ENCODE peak calls at places on chromosomes 12 and 14, in six cellular contexts. X, K, S, T, J and R are unnamed samples.

GRCh38 chr14:31692376-31692781 is 131.2 kb downstream of the NUBPL start:
- DNase-seq in S (no peak), K (no peak), J (no peak), X (no peak), T (no peak), R (no peak)

GRCh38 chr14:37024166-37024565 is 148.2 kb downstream of the SLC25A21 start:
- DNase-seq in J (no peak), K (no peak), S (no peak), X (peak), T (no peak), R (no peak)

GRCh38 chr12:39426636-39427245 is 16.2 kb downstream of the KIF21A start:
- DNase-seq in J (no peak), T (no peak), S (no peak), X (no peak), K (no peak), R (no peak)

GRCh38 chr12:84822541-84822940 is 90.1 kb downstream of the SLC6A15 start:
- DNase-seq in K (no peak), J (no peak), X (no peak), T (no peak), S (no peak), R (no peak)

GRCh38 chr14:101088714-101089113 is 185.2 kb upstream of the RTL1 start:
- DNase-seq in J (no peak), S (no peak), X (no peak), K (no peak), T (no peak), R (no peak)

GRCh38 chr12:80593766-80594165 is 113.7 kb upstream of the MYF6 start:
- DNase-seq in J (no peak), X (no peak), T (no peak), S (no peak), K (no peak), R (no peak)

GRCh38 chr12:91883811-91884210 is 261.8 kb downstream of the BTG1 start:
- DNase-seq in K (no peak), X (no peak), T (no peak), S (no peak), J (no peak), R (no peak)

GRCh38 chr12:102479099-102479887 is 1.1 kb downstream of the IGF1 start:
- DNase-seq in J (no peak), X (no peak), T (peak), S (no peak), K (no peak), R (no peak)

GRCh38 chr12:31368666-31369361 is 42.9 kb upstream of the SINHCAF start:
- DNase-seq in X (no peak), J (no peak), K (peak), S (no peak), T (no peak), R (peak)

GRCh38 chr14:94337274-94337673 is 14.1 kb upstream of the SERPINA6 start:
- DNase-seq in J (peak), T (no peak), X (no peak), S (no peak), K (no peak), R (no peak)

GRCh38 chr12:103012884-103013283 is 55.4 kb downstream of the ASCL1 start:
- DNase-seq in X (no peak), T (no peak), K (peak), S (no peak), J (no peak), R (peak)

GRCh38 chr12:130650131-130650530 is 66.0 kb downstream of the RIMBP2 start:
- DNase-seq in J (no peak), S (no peak), T (no peak), X (no peak), K (no peak), R (no peak)

GRCh38 chr14:89600950-89601826 is 184.2 kb upstream of the FOXN3 start:
- DNase-seq in S (no peak), X (no peak), K (no peak), T (no peak), J (no peak), R (no peak)

GRCh38 chr12:47746073-47746472 is 12.6 kb downstream of the RAPGEF3 start:
- DNase-seq in T (no peak), J (no peak), K (no peak), S (no peak), X (no peak), R (no peak)

GRCh38 chr14:33934043-33934750 is 16.7 kb downstream of the EGLN3 start:
- DNase-seq in K (no peak), T (no peak), S (no peak), J (no peak), X (no peak), R (no peak)

GRCh38 chr14:68082698-68083291 is 263.2 kb downstream of the RAD51B start:
- DNase-seq in J (no peak), X (no peak), S (no peak), K (no peak), T (no peak), R (no peak)

GRCh38 chr14:35915185-35915584 is 89.0 kb downstream of the BRMS1L start:
- DNase-seq in T (no peak), J (no peak), K (no peak), S (no peak), X (no peak), R (no peak)

GRCh38 chr14:31895206-31895605 is 181.9 kb upstream of the ARHGAP5 start:
- DNase-seq in J (no peak), K (no peak), T (no peak), S (no peak), X (peak), R (no peak)

GRCh38 chr14:105107781-105108515 is 42.7 kb upstream of the GPR132 start:
- DNase-seq in J (no peak), S (no peak), T (no peak), X (no peak), K (no peak), R (no peak)

GRCh38 chr14:100115726-100116125 is 43.7 kb downstream of the DEGS2 start:
- DNase-seq in T (no peak), J (no peak), K (no peak), X (no peak), S (no peak), R (no peak)

GRCh38 chr14:49653508-49653907 is 18.5 kb upstream of the DNAAF2 start:
- DNase-seq in K (no peak), T (no peak), S (no peak), X (no peak), J (no peak), R (no peak)

GRCh38 chr14:52545584-52546317 is 6.6 kb downstream of the TXNDC16 start:
- DNase-seq in K (no peak), J (no peak), X (no peak), T (no peak), S (no peak), R (no peak)

GRCh38 chr12:13179159-13180074 is 17.1 kb upstream of the EMP1 start:
- DNase-seq in X (no peak), T (no peak), K (peak), J (no peak), S (no peak), R (peak)

GRCh38 chr12:6698352-6699046 is 2.1 kb downstream of the PIANP start:
- DNase-seq in J (no peak), T (no peak), K (no peak), X (no peak), S (no peak), R (no peak)

GRCh38 chr12:6699259-6699988 is 1.2 kb downstream of the PIANP start:
- DNase-seq in S (no peak), X (no peak), T (no peak), J (no peak), K (no peak), R (no peak)

GRCh38 chr12:6699989-6700645 is 498 bp downstream of the PIANP start:
- DNase-seq in K (peak), T (no peak), S (no peak), J (no peak), X (no peak), R (peak)

GRCh38 chr12:6701078-6701768 is 608 bp upstream of the PIANP start:
- DNase-seq in S (no peak), T (no peak), X (no peak), K (no peak), J (no peak), R (peak)

DNA sequence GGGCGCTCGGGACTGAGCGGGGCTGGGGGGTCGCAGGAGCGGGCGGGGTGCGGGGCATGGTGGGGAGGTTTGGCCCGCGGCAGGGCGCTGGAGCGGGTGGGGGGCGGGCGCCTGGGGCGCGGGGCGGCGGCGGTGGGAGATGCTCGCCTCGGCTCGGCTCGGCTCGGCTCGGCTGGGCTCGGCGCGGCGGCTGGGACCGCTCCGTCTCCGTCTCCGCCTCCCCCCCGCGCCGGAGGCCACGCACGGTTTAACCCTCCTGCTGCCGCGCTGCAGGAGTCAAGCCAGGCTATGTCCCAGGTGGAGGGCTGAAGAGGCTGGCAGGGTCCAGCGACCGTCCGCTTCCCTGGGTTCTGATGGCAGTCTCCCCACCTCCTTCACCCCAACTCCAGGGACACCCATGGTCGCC is at the start of gene PIANP:
- DNase-seq in T (no peak), K (peak), J (no peak), X (no peak), S (peak), R (no peak)
- TF ChIP-seq ZNF274 in T (no peak), K (no peak), J (no peak), X (no peak), S (no peak), R (no peak)

GRCh38 chr12:108823804-108824203 is 33.6 kb downstream of the SSH1 start:
- DNase-seq in K (no peak), S (peak), T (no peak), X (no peak), J (no peak), R (no peak)
- TF ChIP-seq ZNF274 in K (no peak), S (no peak), T (no peak), X (no peak), J (no peak), R (no peak)

GRCh38 chr14:103724116-103724515 is 8.5 kb downstream of the ZFYVE21 start:
- DNase-seq in X (no peak), J (no peak), K (no peak), T (no peak), S (peak), R (no peak)
- TF ChIP-seq ZNF274 in X (no peak), J (no peak), K (no peak), T (no peak), S (no peak), R (no peak)

DNA sequence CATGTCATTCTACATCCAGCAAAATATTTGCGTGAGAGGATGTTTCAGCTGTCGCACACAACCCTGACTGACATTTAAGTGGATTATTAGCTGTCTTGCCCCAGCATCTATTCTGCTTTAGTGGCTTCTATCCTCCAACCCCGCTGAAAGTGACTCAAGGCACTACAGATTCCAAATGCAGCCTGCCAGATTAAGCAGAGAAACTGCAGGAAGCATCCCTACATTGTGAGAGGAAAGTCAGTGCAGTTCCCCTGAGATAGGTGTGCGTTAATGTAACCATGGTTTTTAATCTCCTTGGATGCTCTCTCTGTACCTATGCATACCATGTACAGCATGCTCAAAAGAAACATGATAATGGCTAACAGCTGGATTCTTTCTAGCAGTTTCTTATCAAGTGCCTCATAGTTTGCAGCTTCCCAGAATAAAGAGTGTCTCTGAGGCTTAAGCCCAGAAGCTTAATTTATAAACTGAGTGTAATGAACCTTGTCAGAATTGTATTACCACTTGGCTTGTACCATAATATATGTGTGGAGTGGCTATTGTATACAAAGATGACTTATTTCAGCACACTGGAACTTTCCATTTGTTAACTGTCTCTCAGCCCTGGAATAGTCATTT is 17.0 kb upstream of the MDM1 start:
- DNase-seq in X (no peak), J (no peak), T (no peak), S (no peak), K (no peak), R (no peak)
- TF ChIP-seq ZNF274 in X (no peak), J (no peak), T (no peak), S (no peak), K (no peak), R (no peak)

GRCh38 chr12:113142173-113142885 is 6.8 kb upstream of the RASAL1 start:
- DNase-seq in X (peak), T (no peak), J (no peak), K (no peak), S (no peak), R (no peak)
- TF ChIP-seq ZNF274 in X (no peak), T (no peak), J (no peak), K (no peak), S (no peak), R (no peak)

GRCh38 chr12:26195250-26195640 is at the start of gene SSPN:
- DNase-seq in K (peak), X (no peak), J (no peak), T (no peak), S (no peak), R (peak)
- TF ChIP-seq ZNF274 in K (no peak), X (no peak), J (no peak), T (no peak), S (no peak), R (no peak)

GRCh38 chr12:122354958-122355641 is 67.4 kb downstream of the CLIP1 start:
- DNase-seq in T (no peak), S (no peak), K (no peak), J (no peak), X (no peak), R (no peak)

GRCh38 chr12:122352394-122352793 is 70.1 kb downstream of the CLIP1 start:
- DNase-seq in S (no peak), X (no peak), K (no peak), T (no peak), J (no peak), R (no peak)

GRCh38 chr12:122350444-122350843 is 72.0 kb downstream of the CLIP1 start:
- DNase-seq in X (no peak), T (no peak), K (no peak), S (no peak), J (no peak), R (no peak)

GRCh38 chr12:122355702-122356101 is 66.8 kb downstream of the CLIP1 start:
- DNase-seq in J (no peak), K (no peak), T (no peak), X (no peak), S (no peak), R (no peak)

GRCh38 chr12:122356192-122356635 is 66.3 kb downstream of the CLIP1 start:
- DNase-seq in S (peak), X (peak), J (peak), K (peak), T (peak), R (peak)
- TF ChIP-seq ZNF274 in S (no peak), X (no peak), J (no peak), K (no peak), T (no peak), R (no peak)

DNA sequence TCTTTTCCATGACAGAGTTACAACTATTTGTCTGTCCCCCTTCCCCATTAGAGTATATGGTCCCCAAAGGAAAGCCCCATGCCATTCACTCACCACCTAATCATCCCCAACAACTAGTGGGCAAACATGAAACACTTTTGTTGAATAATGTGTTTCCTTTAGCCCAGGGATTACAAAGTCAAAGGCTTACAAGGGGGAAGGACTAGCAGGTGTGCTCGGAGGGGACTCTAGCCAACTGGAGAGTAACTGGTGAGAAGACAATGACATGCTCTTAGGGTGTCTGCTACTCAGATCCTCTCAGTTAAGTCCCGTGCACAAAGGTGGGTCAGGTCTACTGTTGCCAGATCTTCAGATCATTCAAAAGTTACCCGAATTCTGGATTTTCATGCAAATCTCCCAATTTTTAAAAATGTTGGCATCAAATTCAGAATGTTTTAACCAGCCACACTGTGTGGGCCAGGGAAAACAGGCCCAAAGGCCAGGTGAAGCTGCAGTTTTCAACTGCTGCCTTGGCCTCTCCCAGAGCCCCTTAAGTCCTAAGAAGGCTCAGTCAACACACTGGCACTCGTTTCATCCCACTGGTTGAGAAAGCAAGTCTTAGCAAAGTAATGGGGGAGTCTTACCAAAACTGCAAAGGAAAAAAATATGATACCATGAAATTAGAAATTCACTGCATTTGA is 29.7 kb downstream of the NUDT4 start:
- DNase-seq in J (no peak), X (no peak), S (no peak), K (no peak), T (no peak), R (no peak)
- TF ChIP-seq ZNF274 in J (no peak), X (no peak), S (no peak), K (no peak), T (no peak), R (no peak)

GRCh38 chr12:106994579-106995220 is 7.8 kb upstream of the MTERF2 start:
- DNase-seq in J (no peak), T (no peak), X (no peak), S (no peak), K (no peak), R (no peak)
- TF ChIP-seq ZNF274 in J (no peak), T (no peak), X (no peak), S (no peak), K (no peak), R (no peak)

GRCh38 chr12:41190360-41190759 is 2.2 kb downstream of the PDZRN4 start:
- DNase-seq in X (peak), S (peak), J (no peak), K (no peak), T (no peak), R (no peak)
- TF ChIP-seq ZNF274 in X (no peak), S (no peak), J (no peak), K (no peak), T (no peak), R (no peak)